ENCODE peak calls at places on chromosomes 16 and 17, in eight cellular contexts. M is stimulated activated CD4-positive, alpha-beta T cell treated with anti-CD3 and anti-CD28 coated beads, TNF-alpha, amount 100 ng/mL, for 24 hours; S is skeletal muscle cell; X is T-cell; K is M059J; U is glutamatergic neuron; Y is AG20443; Z is NCI-H1105 treated with DMSO at 0.1 percent for 48 hours. Q is an unnamed sample.

GRCh38 chr16:24577167-24577566 is 37.8 kb downstream of the RBBP6 start:
- DNase-seq in M (no peak), S (no peak), X (no peak), K (no peak), U (no peak), Y (no peak), Z (no peak), Q (no peak)

GRCh38 chr17:79285973-79286372 is 211.3 kb downstream of the ENGASE start:
- DNase-seq in M (no peak), S (no peak), X (no peak), K (no peak), U (no peak), Y (no peak), Z (no peak), Q (no peak)

GRCh38 chr16:22322741-22323140 is 25.5 kb downstream of the POLR3E start:
- DNase-seq in M (no peak), S (no peak), X (no peak), K (no peak), U (no peak), Y (no peak), Z (no peak), Q (no peak)

GRCh38 chr17:73278465-73279453 is 17.1 kb upstream of the CPSF4L start:
- DNase-seq in M (no peak), S (no peak), X (no peak), K (peak), U (no peak), Y (peak), Z (peak), Q (peak)

GRCh38 chr17:9199474-9200196 is 178.3 kb downstream of the NTN1 start:
- DNase-seq in M (no peak), S (no peak), X (no peak), K (no peak), U (no peak), Y (no peak), Z (no peak), Q (no peak)

GRCh38 chr16:86076606-86077005 is 177.6 kb downstream of the IRF8 start:
- DNase-seq in M (no peak), S (no peak), X (no peak), K (no peak), U (no peak), Y (no peak), Z (no peak), Q (no peak)

GRCh38 chr16:50323335-50324011 is 45.3 kb downstream of the BRD7 start:
- DNase-seq in M (no peak), S (peak), X (no peak), K (peak), U (no peak), Y (peak), Z (peak), Q (peak)

GRCh38 chr16:19882641-19883040 is 2.0 kb downstream of the GPRC5B start:
- DNase-seq in M (no peak), S (no peak), X (no peak), K (no peak), U (no peak), Y (no peak), Z (peak), Q (no peak)

GRCh38 chr17:68455756-68456528 is 1.4 kb downstream of the WIPI1 start:
- DNase-seq in M (no peak), S (peak), X (no peak), K (peak), U (peak), Y (peak), Z (peak), Q (no peak)

GRCh38 chr16:49876716-49877129 is 20.8 kb upstream of the ZNF423 start:
- DNase-seq in M (no peak), S (no peak), X (no peak), K (no peak), U (peak), Y (peak), Z (no peak), Q (peak)

GRCh38 chr16:83187404-83187803 is 560.6 kb downstream of the CDH13 start:
- DNase-seq in M (no peak), S (peak), X (no peak), K (peak), U (no peak), Y (peak), Z (no peak), Q (no peak)

GRCh38 chr16:68345351-68345810 is 34.6 kb downstream of the PRMT7 start:
- DNase-seq in M (no peak), S (no peak), X (no peak), K (no peak), U (no peak), Y (no peak), Z (no peak), Q (no peak)

GRCh38 chr17:50774225-50774803 is 7.0 kb upstream of the ANKRD40CL start:
- DNase-seq in M (no peak), S (no peak), X (no peak), K (no peak), U (no peak), Y (no peak), Z (no peak), Q (no peak)

GRCh38 chr17:19762515-19762961 is 14.4 kb upstream of the ALDH3A1 start:
- DNase-seq in M (peak), S (no peak), X (peak), K (peak), U (peak), Y (peak), Z (peak), Q (peak)

GRCh38 chr17:74785096-74785980 is 9.2 kb upstream of the NAT9 start:
- DNase-seq in M (no peak), S (no peak), X (no peak), K (no peak), U (no peak), Y (no peak), Z (no peak), Q (no peak)

GRCh38 chr17:8857919-8858318 is 9.6 kb downstream of the PIK3R6 start:
- DNase-seq in M (no peak), S (peak), X (no peak), K (peak), U (no peak), Y (peak), Z (no peak), Q (no peak)

GRCh38 chr17:37834168-37834567 is 89.3 kb upstream of the HNF1B start:
- DNase-seq in M (no peak), S (no peak), X (no peak), K (no peak), U (no peak), Y (no peak), Z (no peak), Q (no peak)

GRCh38 chr17:65434251-65434650 is 127.2 kb downstream of the AXIN2 start:
- DNase-seq in M (no peak), S (no peak), X (no peak), K (peak), U (no peak), Y (no peak), Z (no peak), Q (no peak)

GRCh38 chr17:29149431-29150064 is 30.6 kb downstream of the MYO18A start:
- DNase-seq in M (no peak), S (no peak), X (no peak), K (no peak), U (peak), Y (peak), Z (peak), Q (no peak)

GRCh38 chr17:1683489-1683888 is 1.2 kb downstream of the PRPF8 start:
- DNase-seq in M (no peak), S (no peak), X (no peak), K (no peak), U (no peak), Y (no peak), Z (no peak), Q (no peak)

GRCh38 chr16:64362193-64362592 is 759.7 kb downstream of the CDH11 start:
- DNase-seq in M (no peak), S (peak), X (no peak), K (peak), U (no peak), Y (peak), Z (no peak), Q (peak)

GRCh38 chr16:84699147-84699711 is 571 bp upstream of the USP10 start:
- DNase-seq in M (no peak), S (no peak), X (no peak), K (peak), U (no peak), Y (no peak), Z (no peak), Q (peak)

GRCh38 chr17:77258638-77259037 is 117.9 kb downstream of the SEC14L1 start:
- DNase-seq in M (no peak), S (no peak), X (no peak), K (no peak), U (no peak), Y (no peak), Z (no peak), Q (no peak)

GRCh38 chr16:72666267-72666666 is 381.7 kb downstream of the ZFHX3 start:
- DNase-seq in M (no peak), S (no peak), X (no peak), K (no peak), U (no peak), Y (no peak), Z (no peak), Q (no peak)

GRCh38 chr17:64254755-64255154 is 8.3 kb downstream of the TEX2 start:
- DNase-seq in M (no peak), S (no peak), X (no peak), K (no peak), U (no peak), Y (no peak), Z (no peak), Q (no peak)

GRCh38 chr17:56688151-56688550 is 94.7 kb downstream of the NOG start:
- DNase-seq in M (no peak), S (no peak), X (no peak), K (no peak), U (no peak), Y (no peak), Z (no peak), Q (no peak)

GRCh38 chr16:86628614-86629013 is 50.3 kb downstream of the FOXL1 start:
- DNase-seq in M (no peak), S (no peak), X (no peak), K (no peak), U (no peak), Y (no peak), Z (no peak), Q (no peak)

GRCh38 chr17:74567397-74567796 is at the start of gene CD300H:
- DNase-seq in M (no peak), S (no peak), X (no peak), K (peak), U (no peak), Y (no peak), Z (no peak), Q (no peak)

GRCh38 chr17:82120148-82120547 is 22.1 kb upstream of the FASN start:
- DNase-seq in M (no peak), S (no peak), X (no peak), K (peak), U (no peak), Y (no peak), Z (no peak), Q (no peak)

GRCh38 chr16:53545433-53545832 is 42.4 kb upstream of the AKTIP start:
- DNase-seq in M (no peak), S (no peak), X (peak), K (no peak), U (no peak), Y (no peak), Z (no peak), Q (no peak)

GRCh38 chr17:76240461-76241204 is at the start of gene RNF157:
- DNase-seq in M (no peak), S (no peak), X (peak), K (peak), U (peak), Y (peak), Z (peak), Q (peak)

GRCh38 chr17:50660042-50660886 is 25.6 kb downstream of the ABCC3 start:
- DNase-seq in M (no peak), S (no peak), X (no peak), K (peak), U (no peak), Y (peak), Z (no peak), Q (peak)

GRCh38 chr17:66830451-66830850 is 4.5 kb upstream of the CACNG5 start:
- DNase-seq in M (no peak), S (no peak), X (no peak), K (no peak), U (no peak), Y (no peak), Z (no peak), Q (no peak)

GRCh38 chr17:39627717-39628516 is 1.2 kb downstream of the PPP1R1B start:
- DNase-seq in M (no peak), S (no peak), X (no peak), K (no peak), U (no peak), Y (no peak), Z (no peak), Q (no peak)

Q was measured in BE2C.